ENCODE peak calls at places on chromosomes 2 and 18, in seven cellular contexts. One of them, this sample, is unnamed.

GRCh38 chr2:232482301-232483238 is 5.1 kb downstream of the ECEL1 start:
- DNase-seq in AG04450: no peak
- DNase-seq in astrocyte of the spinal cord: no peak
- DNase-seq in colonic mucosa: no peak
- DNase-seq in Caco-2: no peak
- DNase-seq in choroid plexus epithelial cell: no peak
- DNase-seq in ovary: peak; percentile 19
- DNase-seq in this sample: no peak

GRCh38 chr2:192123847-192124246 is 70.9 kb downstream of the TMEFF2 start:
- DNase-seq in AG04450: no peak
- DNase-seq in astrocyte of the spinal cord: no peak
- DNase-seq in colonic mucosa: no peak
- DNase-seq in Caco-2: no peak
- DNase-seq in choroid plexus epithelial cell: peak; percentile 34
- DNase-seq in ovary: no peak
- DNase-seq in this sample: no peak

GRCh38 chr2:205734436-205734835 is 52.1 kb downstream of the NRP2 start:
- DNase-seq in AG04450: peak; percentile 70
- DNase-seq in astrocyte of the spinal cord: peak; percentile 88
- DNase-seq in colonic mucosa: no peak
- DNase-seq in Caco-2: no peak
- DNase-seq in choroid plexus epithelial cell: peak; percentile 94
- DNase-seq in ovary: peak; percentile 66
- DNase-seq in this sample: no peak

GRCh38 chr18:80159713-80160636 is 50.9 kb downstream of the ADNP2 start:
- DNase-seq in AG04450: no peak
- DNase-seq in astrocyte of the spinal cord: no peak
- DNase-seq in colonic mucosa: no peak
- DNase-seq in Caco-2: no peak
- DNase-seq in choroid plexus epithelial cell: peak; percentile 17
- DNase-seq in ovary: peak; percentile 53
- DNase-seq in this sample: no peak

GRCh38 chr2:66488946-66489345 is 54.0 kb downstream of the MEIS1 start:
- DNase-seq in AG04450: no peak
- DNase-seq in astrocyte of the spinal cord: no peak
- DNase-seq in colonic mucosa: no peak
- DNase-seq in Caco-2: no peak
- DNase-seq in choroid plexus epithelial cell: no peak
- DNase-seq in ovary: no peak
- DNase-seq in this sample: no peak

GRCh38 chr2:34899079-34899478 is 1300.0 kb upstream of the FAM98A start:
- DNase-seq in AG04450: no peak
- DNase-seq in astrocyte of the spinal cord: no peak
- DNase-seq in colonic mucosa: no peak
- DNase-seq in Caco-2: no peak
- DNase-seq in choroid plexus epithelial cell: no peak
- DNase-seq in ovary: no peak
- DNase-seq in this sample: no peak

GRCh38 chr2:40300391-40300790 is 151.5 kb downstream of the SLC8A1 start:
- DNase-seq in AG04450: no peak
- DNase-seq in astrocyte of the spinal cord: no peak
- DNase-seq in colonic mucosa: no peak
- DNase-seq in Caco-2: no peak
- DNase-seq in choroid plexus epithelial cell: peak; percentile 17
- DNase-seq in ovary: no peak
- DNase-seq in this sample: no peak

GRCh38 chr2:201049455-201049854 is 22.0 kb downstream of the HYCC2 start:
- DNase-seq in AG04450: no peak
- DNase-seq in astrocyte of the spinal cord: no peak
- DNase-seq in colonic mucosa: no peak
- DNase-seq in Caco-2: no peak
- DNase-seq in choroid plexus epithelial cell: peak; percentile 48
- DNase-seq in ovary: no peak
- DNase-seq in this sample: no peak

GRCh38 chr18:12886498-12887126 is 2.6 kb upstream of the PTPN2 start:
- DNase-seq in AG04450: no peak
- DNase-seq in astrocyte of the spinal cord: no peak
- DNase-seq in colonic mucosa: no peak
- DNase-seq in Caco-2: no peak
- DNase-seq in choroid plexus epithelial cell: no peak
- DNase-seq in ovary: no peak
- DNase-seq in this sample: no peak

GRCh38 chr2:139359818-139360217 is 579.6 kb upstream of the NXPH2 start:
- DNase-seq in AG04450: no peak
- DNase-seq in astrocyte of the spinal cord: no peak
- DNase-seq in colonic mucosa: no peak
- DNase-seq in Caco-2: no peak
- DNase-seq in choroid plexus epithelial cell: no peak
- DNase-seq in ovary: no peak
- DNase-seq in this sample: no peak

GRCh38 chr2:125167820-125168219 is 1142.7 kb downstream of the CNTNAP5 start:
- DNase-seq in AG04450: peak; percentile 23
- DNase-seq in astrocyte of the spinal cord: peak; percentile 82
- DNase-seq in colonic mucosa: no peak
- DNase-seq in Caco-2: no peak
- DNase-seq in choroid plexus epithelial cell: peak; percentile 43
- DNase-seq in ovary: no peak
- DNase-seq in this sample: no peak

GRCh38 chr2:128293870-128294455 is 24.7 kb downstream of the HS6ST1 start:
- DNase-seq in AG04450: no peak
- DNase-seq in astrocyte of the spinal cord: no peak
- DNase-seq in colonic mucosa: no peak
- DNase-seq in Caco-2: no peak
- DNase-seq in choroid plexus epithelial cell: no peak
- DNase-seq in ovary: no peak
- DNase-seq in this sample: no peak

GRCh38 chr18:3046216-3046808 is 33.4 kb upstream of the LPIN2 start:
- DNase-seq in AG04450: no peak
- DNase-seq in astrocyte of the spinal cord: no peak
- DNase-seq in colonic mucosa: no peak
- DNase-seq in Caco-2: no peak
- DNase-seq in choroid plexus epithelial cell: no peak
- DNase-seq in ovary: no peak
- DNase-seq in this sample: peak; percentile 49

GRCh38 chr18:50866765-50867164 is 12.2 kb upstream of the ME2 start:
- DNase-seq in AG04450: no peak
- DNase-seq in astrocyte of the spinal cord: peak; percentile 26
- DNase-seq in colonic mucosa: peak; percentile 12
- DNase-seq in Caco-2: no peak
- DNase-seq in choroid plexus epithelial cell: peak; percentile 63
- DNase-seq in ovary: no peak
- DNase-seq in this sample: no peak

GRCh38 chr18:51345848-51346391 is 148.4 kb upstream of the MEX3C start:
- DNase-seq in AG04450: no peak
- DNase-seq in astrocyte of the spinal cord: no peak
- DNase-seq in colonic mucosa: no peak
- DNase-seq in Caco-2: no peak
- DNase-seq in choroid plexus epithelial cell: no peak
- DNase-seq in ovary: no peak
- DNase-seq in this sample: no peak

GRCh38 chr2:124816007-124816406 is 790.9 kb downstream of the CNTNAP5 start:
- DNase-seq in AG04450: no peak
- DNase-seq in astrocyte of the spinal cord: no peak
- DNase-seq in colonic mucosa: no peak
- DNase-seq in Caco-2: peak; percentile 34
- DNase-seq in choroid plexus epithelial cell: no peak
- DNase-seq in ovary: no peak
- DNase-seq in this sample: no peak

GRCh38 chr2:45131587-45131986 is 122.3 kb upstream of the SIX2 start:
- DNase-seq in AG04450: no peak
- DNase-seq in astrocyte of the spinal cord: peak; percentile 79
- DNase-seq in colonic mucosa: no peak
- DNase-seq in Caco-2: no peak
- DNase-seq in choroid plexus epithelial cell: peak; percentile 93
- DNase-seq in ovary: no peak
- DNase-seq in this sample: no peak

GRCh38 chr18:10560457-10561045 is 34.7 kb downstream of the NAPG start:
- DNase-seq in AG04450: peak; percentile 53
- DNase-seq in astrocyte of the spinal cord: peak; percentile 72
- DNase-seq in colonic mucosa: peak; percentile 80
- DNase-seq in Caco-2: peak; percentile 69
- DNase-seq in choroid plexus epithelial cell: peak; percentile 88
- DNase-seq in ovary: peak; percentile 68
- DNase-seq in this sample: no peak

GRCh38 chr2:172564376-172564775 is 8.5 kb downstream of the PDK1 start:
- DNase-seq in AG04450: no peak
- DNase-seq in astrocyte of the spinal cord: no peak
- DNase-seq in colonic mucosa: no peak
- DNase-seq in Caco-2: no peak
- DNase-seq in choroid plexus epithelial cell: no peak
- DNase-seq in ovary: no peak
- DNase-seq in this sample: no peak

GRCh38 chr2:74414913-74415761 is 6.3 kb downstream of the C2orf81 start:
- DNase-seq in AG04450: no peak
- DNase-seq in astrocyte of the spinal cord: no peak
- DNase-seq in colonic mucosa: peak; percentile 56
- DNase-seq in Caco-2: no peak
- DNase-seq in choroid plexus epithelial cell: no peak
- DNase-seq in ovary: peak; percentile 71
- DNase-seq in this sample: no peak
- TF ChIP-seq CTCF in AG04450: no peak
- TF ChIP-seq CTCF in astrocyte of the spinal cord: peak; percentile 30
- TF ChIP-seq CTCF in colonic mucosa: no peak
- TF ChIP-seq CTCF in Caco-2: no peak
- TF ChIP-seq CTCF in choroid plexus epithelial cell: peak; percentile 41
- TF ChIP-seq CTCF in ovary: peak; percentile 32
- TF ChIP-seq CTCF in this sample: no peak

DNA sequence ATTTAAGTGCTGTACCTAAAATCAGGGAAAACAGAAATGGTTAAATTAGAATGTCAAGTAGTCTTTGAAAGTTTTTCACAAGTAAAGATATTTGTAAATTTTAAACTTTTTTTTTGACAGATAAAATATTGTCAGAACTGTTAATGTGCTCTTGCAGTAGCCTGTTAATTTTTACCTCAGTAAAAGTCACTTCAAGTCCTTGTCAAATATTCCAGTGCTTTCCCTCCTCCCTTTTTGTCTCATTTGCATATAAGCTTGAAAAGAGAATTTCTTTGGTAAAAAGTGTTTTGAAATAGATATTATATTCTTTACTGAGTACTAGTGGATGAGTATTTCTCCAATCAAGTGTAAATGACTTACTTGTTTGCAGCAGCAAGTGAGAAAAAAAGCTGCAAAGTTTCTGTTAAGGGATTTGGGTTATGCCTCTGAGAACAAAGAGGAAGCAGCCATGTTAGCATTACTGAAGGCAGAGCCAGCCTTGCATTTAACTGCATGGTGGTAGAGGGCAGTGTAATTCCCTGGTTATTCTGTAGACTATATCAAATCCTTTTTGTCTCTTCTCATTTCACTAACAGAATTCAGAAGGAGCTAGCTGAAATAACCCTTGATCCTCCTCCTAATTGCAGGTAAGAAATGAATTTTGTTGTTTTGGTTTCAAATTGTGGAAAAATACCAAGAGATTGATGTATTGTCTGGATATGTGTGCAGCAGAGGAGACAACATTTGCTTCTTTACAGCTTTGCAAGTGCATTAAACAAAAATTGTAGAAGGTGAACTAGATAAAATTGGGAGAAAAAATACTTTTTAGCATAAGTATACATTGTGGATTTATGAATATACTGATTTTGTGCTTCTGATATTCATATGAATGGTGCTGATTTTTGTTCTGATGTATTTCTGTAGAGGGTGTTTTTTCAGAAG is 3.3 kb downstream of the UBE2E3 start:
- DNase-seq in AG04450: no peak
- DNase-seq in astrocyte of the spinal cord: peak; percentile 79
- DNase-seq in colonic mucosa: peak; percentile 43
- DNase-seq in Caco-2: no peak
- DNase-seq in choroid plexus epithelial cell: peak; percentile 82
- DNase-seq in ovary: no peak
- DNase-seq in this sample: no peak
- TF ChIP-seq CTCF in AG04450: peak; percentile 49
- TF ChIP-seq CTCF in astrocyte of the spinal cord: peak; percentile 47
- TF ChIP-seq CTCF in colonic mucosa: no peak
- TF ChIP-seq CTCF in Caco-2: peak; percentile 27
- TF ChIP-seq CTCF in choroid plexus epithelial cell: peak; percentile 59
- TF ChIP-seq CTCF in ovary: no peak
- TF ChIP-seq CTCF in this sample: peak; percentile 59

GRCh38 chr2:207706936-207707860 is 4.2 kb upstream of the CCNYL1 start:
- DNase-seq in AG04450: no peak
- DNase-seq in astrocyte of the spinal cord: no peak
- DNase-seq in colonic mucosa: no peak
- DNase-seq in Caco-2: no peak
- DNase-seq in choroid plexus epithelial cell: no peak
- DNase-seq in ovary: no peak
- DNase-seq in this sample: no peak

GRCh38 chr2:207711750-207712487 is 479 bp downstream of the CCNYL1 start:
- DNase-seq in AG04450: no peak
- DNase-seq in astrocyte of the spinal cord: peak; percentile 47
- DNase-seq in colonic mucosa: peak; percentile 69
- DNase-seq in Caco-2: peak; percentile 43
- DNase-seq in choroid plexus epithelial cell: peak; percentile 42
- DNase-seq in ovary: no peak
- DNase-seq in this sample: peak; percentile 89

GRCh38 chr2:207716061-207716460 is 4.6 kb downstream of the CCNYL1 start:
- DNase-seq in AG04450: no peak
- DNase-seq in astrocyte of the spinal cord: no peak
- DNase-seq in colonic mucosa: no peak
- DNase-seq in Caco-2: no peak
- DNase-seq in choroid plexus epithelial cell: no peak
- DNase-seq in ovary: no peak
- DNase-seq in this sample: no peak

DNA sequence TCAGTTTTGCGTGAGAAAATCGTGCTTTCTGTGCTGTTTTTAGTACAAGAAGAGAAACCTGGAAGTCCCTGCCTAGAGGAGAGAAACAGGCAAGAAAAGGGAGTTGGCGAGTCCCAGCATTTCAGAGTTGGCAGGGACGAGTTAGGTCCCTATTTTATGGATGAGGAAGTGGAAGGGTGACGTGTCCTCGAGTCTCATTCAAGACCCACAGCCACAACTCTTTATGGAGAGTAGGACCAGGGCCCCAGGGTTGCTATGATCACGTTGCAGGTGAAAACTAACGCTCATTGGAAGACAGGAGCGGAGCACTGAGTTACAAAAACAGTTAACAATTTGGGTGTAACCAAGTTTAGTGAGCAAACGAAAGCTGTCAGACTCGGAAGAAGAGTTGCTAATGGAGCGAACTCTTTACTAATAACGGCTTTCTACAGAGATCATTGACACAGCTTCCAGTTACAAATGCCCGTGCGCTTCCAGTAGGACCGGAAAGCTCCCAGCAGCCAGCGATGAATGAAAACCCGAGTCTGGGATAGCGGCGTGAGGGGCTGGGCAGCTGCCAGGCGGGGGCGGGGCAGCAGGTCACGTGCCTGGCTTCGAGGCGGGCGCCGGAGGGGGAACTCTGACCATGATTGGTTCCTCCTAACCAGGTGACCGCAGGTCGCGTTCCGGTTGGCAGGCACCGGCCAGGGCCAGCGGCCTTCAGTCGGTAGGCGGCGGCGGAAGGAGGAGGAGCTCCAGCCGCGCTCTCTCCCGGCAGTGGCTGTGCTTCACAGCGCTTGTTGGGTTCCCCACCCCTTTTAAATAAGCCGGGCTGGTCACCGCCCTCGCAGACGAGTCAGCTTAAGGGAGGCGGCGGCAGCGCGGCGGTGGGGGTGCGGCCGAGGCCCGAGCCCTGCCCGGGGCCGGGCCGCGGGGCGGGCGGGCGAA is at the start of gene CCNYL1:
- DNase-seq in AG04450: peak; percentile 98
- DNase-seq in astrocyte of the spinal cord: peak; percentile 100
- DNase-seq in colonic mucosa: peak; percentile 98
- DNase-seq in Caco-2: peak; percentile 100
- DNase-seq in choroid plexus epithelial cell: peak; percentile 100
- DNase-seq in ovary: peak; percentile 99
- DNase-seq in this sample: peak; percentile 100
- TF ChIP-seq CTCF in AG04450: peak; percentile 18
- TF ChIP-seq CTCF in astrocyte of the spinal cord: peak; percentile 10
- TF ChIP-seq CTCF in colonic mucosa: no peak
- TF ChIP-seq CTCF in Caco-2: peak; percentile 20
- TF ChIP-seq CTCF in choroid plexus epithelial cell: peak; percentile 24
- TF ChIP-seq CTCF in ovary: peak; percentile 75
- TF ChIP-seq CTCF in this sample: peak; percentile 26

GRCh38 chr2:105782123-105782522 is 37.4 kb downstream of the NCK2 start:
- DNase-seq in AG04450: no peak
- DNase-seq in astrocyte of the spinal cord: no peak
- DNase-seq in colonic mucosa: no peak
- DNase-seq in Caco-2: no peak
- DNase-seq in choroid plexus epithelial cell: no peak
- DNase-seq in ovary: no peak
- DNase-seq in this sample: no peak
- TF ChIP-seq CTCF in AG04450: no peak
- TF ChIP-seq CTCF in astrocyte of the spinal cord: no peak
- TF ChIP-seq CTCF in colonic mucosa: no peak
- TF ChIP-seq CTCF in Caco-2: peak; percentile 20
- TF ChIP-seq CTCF in choroid plexus epithelial cell: peak; percentile 21
- TF ChIP-seq CTCF in ovary: no peak
- TF ChIP-seq CTCF in this sample: no peak

This sample was measured in osteocyte.